ENCODE peak calls at places on chromosomes 11 and 22, in ten cellular contexts. S is NCI-H1105 treated with DMSO at 0.1 percent for 48 hours; H is HCEC 1CT; F is effector CD4-positive, alpha-beta T cell; Z is globus pallidus; K is GM23248; W is Kasumi-1; A is fibroblast of pulmonary artery; I is HFFc6; M is AG09309. G is an unnamed sample.

GRCh38 chr11:68889948-68890446 is 13.6 kb downstream of the MRPL21 start:
- DNase-seq in I (peak), K (peak), Z (no peak), H (peak), M (peak), W (no peak), A (peak), S (no peak), F (no peak), G (peak)

GRCh38 chr22:30182365-30182764 is 64.2 kb downstream of the LIF start:
- DNase-seq in F (no peak), S (no peak), I (no peak), Z (no peak), M (no peak), A (no peak), W (no peak), K (no peak), H (no peak), G (peak)

GRCh38 chr11:107695446-107695845 is 16.4 kb downstream of the SLN start:
- DNase-seq in M (no peak), I (peak), W (no peak), Z (no peak), A (peak), H (peak), F (no peak), K (peak), S (no peak), G (no peak)

GRCh38 chr11:134358165-134358852 is 26.5 kb downstream of the GLB1L2 start:
- DNase-seq in Z (no peak), W (no peak), M (no peak), S (no peak), K (no peak), H (no peak), A (no peak), F (no peak), I (no peak), G (no peak)

GRCh38 chr11:11505190-11505589 is 116.6 kb downstream of the GALNT18 start:
- DNase-seq in W (no peak), M (peak), F (no peak), A (no peak), S (no peak), K (peak), H (no peak), I (peak), Z (no peak), G (no peak)

GRCh38 chr11:130606781-130607511 is 158.5 kb downstream of the ADAMTS15 start:
- DNase-seq in I (no peak), Z (no peak), H (no peak), S (peak), K (peak), F (no peak), A (no peak), M (no peak), W (peak), G (peak)

GRCh38 chr11:17478064-17478463 is 1.4 kb upstream of the ABCC8 start:
- DNase-seq in M (no peak), Z (no peak), H (no peak), K (peak), A (no peak), S (no peak), F (no peak), W (no peak), I (no peak), G (no peak)

GRCh38 chr22:25987948-25988347 is 181.3 kb upstream of the SEZ6L start:
- DNase-seq in A (no peak), F (no peak), Z (no peak), M (no peak), K (no peak), W (peak), H (no peak), I (no peak), S (no peak), G (no peak)

GRCh38 chr22:25564979-25565677 is 653 bp downstream of the GRK3 start:
- DNase-seq in K (peak), Z (no peak), A (no peak), I (no peak), W (no peak), M (no peak), S (peak), H (no peak), F (no peak), G (no peak)

GRCh38 chr11:1160231-1161101 is 2.7 kb downstream of the MUC5AC start:
- DNase-seq in Z (no peak), W (no peak), I (no peak), M (no peak), H (no peak), K (no peak), S (no peak), F (no peak), A (no peak), G (no peak)

GRCh38 chr11:65794570-65795510 is 8.0 kb downstream of the OVOL1 start:
- DNase-seq in W (no peak), M (no peak), F (no peak), H (no peak), A (no peak), Z (no peak), I (no peak), K (no peak), S (no peak), G (no peak)

GRCh38 chr22:39474351-39474991 is 17.7 kb downstream of the MGAT3 start:
- DNase-seq in M (no peak), A (no peak), H (no peak), W (no peak), F (no peak), I (peak), K (peak), S (no peak), Z (no peak), G (no peak)

GRCh38 chr11:133787379-133788103 is 57.8 kb downstream of the SPATA19 start:
- DNase-seq in W (no peak), I (no peak), K (no peak), F (no peak), Z (no peak), S (no peak), A (no peak), M (no peak), H (no peak), G (no peak)

GRCh38 chr11:57214494-57214893 is 22.6 kb downstream of the APLNR start:
- DNase-seq in Z (no peak), M (peak), A (peak), W (no peak), S (no peak), F (no peak), K (peak), I (peak), H (peak), G (peak)

GRCh38 chr11:8259316-8259995 is 4.2 kb downstream of the LMO1 start:
- DNase-seq in Z (no peak), I (no peak), H (no peak), W (peak), K (no peak), S (no peak), F (no peak), A (no peak), M (no peak), G (no peak)

GRCh38 chr11:112874959-112875358 is 86.3 kb upstream of the NCAM1 start:
- DNase-seq in I (no peak), A (no peak), H (no peak), F (no peak), K (no peak), Z (no peak), W (no peak), S (no peak), M (no peak), G (no peak)

GRCh38 chr11:12073436-12073835 is 37.0 kb upstream of the MICAL2 start:
- DNase-seq in M (no peak), I (no peak), F (no peak), Z (no peak), H (no peak), A (no peak), K (no peak), W (no peak), S (no peak), G (no peak)

GRCh38 chr11:71178076-71178475 is 74.3 kb downstream of the SHANK2 start:
- DNase-seq in H (peak), Z (no peak), K (no peak), I (no peak), W (no peak), S (no peak), M (no peak), F (no peak), A (no peak), G (no peak)

GRCh38 chr11:130212431-130212961 is 52.9 kb downstream of the ST14 start:
- DNase-seq in A (no peak), I (no peak), Z (no peak), S (no peak), K (no peak), F (no peak), M (no peak), H (no peak), W (no peak), G (no peak)

GRCh38 chr11:108912587-108912986 is 247.7 kb downstream of the DDX10 start:
- DNase-seq in M (no peak), S (no peak), K (peak), F (no peak), W (no peak), H (peak), A (peak), Z (no peak), I (peak), G (peak)

GRCh38 chr11:33017478-33017877 is 1.8 kb downstream of the DEPDC7 start:
- DNase-seq in A (no peak), I (no peak), W (no peak), S (no peak), Z (no peak), H (no peak), F (no peak), M (no peak), K (no peak), G (no peak)

GRCh38 chr11:109939176-109939810 is 153.9 kb upstream of the ZC3H12C start:
- DNase-seq in A (peak), W (peak), F (no peak), H (peak), Z (peak), I (peak), S (peak), M (peak), K (peak), G (peak)

GRCh38 chr11:1564535-1565172 is 7.4 kb downstream of the DUSP8 start:
- DNase-seq in F (no peak), I (peak), K (peak), S (no peak), A (peak), H (peak), M (peak), W (no peak), Z (no peak), G (peak)

GRCh38 chr22:22014285-22014659 is 31.7 kb upstream of the TOP3B start:
- DNase-seq in S (no peak), W (no peak), I (no peak), F (no peak), Z (no peak), A (no peak), M (no peak), K (no peak), H (no peak), G (no peak)

GRCh38 chr11:30128269-30128932 is 102.4 kb upstream of the FSHB start:
- DNase-seq in M (no peak), W (peak), I (peak), H (peak), A (peak), K (peak), F (no peak), Z (peak), S (peak), G (peak)

GRCh38 chr11:963852-964251 is 38.2 kb downstream of the AP2A2 start:
- DNase-seq in Z (no peak), H (no peak), W (no peak), S (no peak), I (no peak), K (no peak), M (no peak), A (no peak), F (no peak), G (no peak)

GRCh38 chr22:43343262-43343988 is at the start of gene SCUBE1:
- DNase-seq in I (no peak), F (peak), Z (no peak), M (no peak), A (peak), K (peak), W (peak), H (no peak), S (peak), G (no peak)

GRCh38 chr11:127445476-127445875 is 444.9 kb upstream of the KIRREL3 start:
- DNase-seq in S (no peak), Z (no peak), F (no peak), A (no peak), I (no peak), H (no peak), M (no peak), K (no peak), W (no peak), G (no peak)

GRCh38 chr11:4006946-4007680 is 87.5 kb upstream of the RRM1 start:
- DNase-seq in F (no peak), A (no peak), K (no peak), Z (no peak), H (no peak), I (no peak), M (no peak), S (no peak), W (no peak), G (no peak)

GRCh38 chr11:64809781-64810241 is 540 bp downstream of the MEN1 start:
- DNase-seq in S (peak), Z (no peak), F (no peak), I (no peak), K (peak), M (no peak), A (peak), H (no peak), W (no peak), G (no peak)

GRCh38 chr11:1619449-1619848 is 2.5 kb downstream of the KRTAP5-4 start:
- DNase-seq in M (no peak), I (no peak), K (peak), Z (no peak), H (no peak), A (no peak), S (no peak), W (no peak), F (no peak), G (no peak)

GRCh38 chr22:47957649-47958048 is 1195.2 kb downstream of the TBC1D22A start:
- DNase-seq in I (no peak), A (no peak), F (no peak), W (no peak), H (no peak), S (no peak), K (no peak), M (no peak), Z (no peak), G (no peak)

GRCh38 chr11:128334311-128335044 is 252.9 kb downstream of the ETS1 start:
- DNase-seq in K (no peak), I (no peak), A (peak), Z (no peak), F (no peak), S (no peak), H (no peak), M (no peak), W (no peak), G (no peak)

GRCh38 chr11:77668760-77669159 is 31.2 kb upstream of the CLNS1A start:
- DNase-seq in H (no peak), M (no peak), A (no peak), Z (no peak), S (no peak), F (no peak), K (peak), I (peak), W (no peak), G (peak)

GRCh38 chr11:45332486-45332934 is 46.4 kb upstream of the SYT13 start:
- DNase-seq in A (peak), I (no peak), M (no peak), K (peak), F (no peak), W (peak), S (peak), Z (no peak), H (peak), G (peak)

GRCh38 chr22:22745225-22746060 is 101.0 kb downstream of the GGTLC2 start:
- DNase-seq in M (no peak), K (peak), A (peak), I (peak), S (no peak), Z (peak), F (peak), H (peak), W (peak), G (no peak)

GRCh38 chr11:8584511-8584910 is 9.5 kb downstream of the STK33 start:
- DNase-seq in K (no peak), I (no peak), A (no peak), W (no peak), H (no peak), S (peak), F (no peak), M (no peak), Z (no peak), G (no peak)

GRCh38 chr22:23401111-23401909 is 178.8 kb downstream of the IGLL1 start:
- DNase-seq in S (no peak), I (peak), M (peak), Z (no peak), W (no peak), F (no peak), H (peak), K (peak), A (peak), G (no peak)

GRCh38 chr11:69249641-69250502 is 44.1 kb upstream of the MYEOV start:
- DNase-seq in H (no peak), M (no peak), A (peak), I (no peak), F (no peak), K (peak), W (no peak), S (no peak), Z (no peak), G (peak)

GRCh38 chr22:17112491-17113042 is 8.6 kb downstream of the TMEM121B start:
- DNase-seq in I (no peak), S (no peak), Z (no peak), W (no peak), F (no peak), K (no peak), M (no peak), H (no peak), A (no peak), G (no peak)

G was measured in fibroblast of lung.